ENCODE peak calls at places on chromosomes 11 and 22, in nine cellular contexts. R is spleen, C is heart left ventricle, Z is HCT116, T is endothelial cell of umbilical vein, U is tibial nerve, A is uterus, V is stomach, G is GM12891. J is an unnamed sample.

GRCh38 chr22:40517631-40518030 is 118.9 kb downstream of the MRTFA start:
- DNase-seq in R (no peak), C (no peak), Z (no peak), T (no peak), U (no peak), A (no peak), V (no peak), G (no peak), J (no peak)

GRCh38 chr22:44523981-44524759 is 26.1 kb upstream of the RTL6 start:
- DNase-seq in R (no peak), C (peak), Z (no peak), T (no peak), U (no peak), A (peak), V (peak), G (no peak), J (peak)

GRCh38 chr22:37113757-37114156 is 4.2 kb upstream of the TMPRSS6 start:
- DNase-seq in R (no peak), C (no peak), Z (no peak), T (no peak), U (no peak), A (no peak), V (no peak), G (no peak), J (no peak)

GRCh38 chr22:17862646-17863181 is 88.4 kb upstream of the BID start:
- DNase-seq in R (no peak), C (no peak), Z (no peak), T (no peak), U (no peak), A (no peak), V (no peak), G (no peak), J (no peak)

GRCh38 chr11:60895687-60896086 is 10.7 kb downstream of the PRPF19 start:
- DNase-seq in R (no peak), C (no peak), Z (no peak), T (no peak), U (no peak), A (no peak), V (no peak), G (no peak), J (no peak)

GRCh38 chr11:28539239-28540025 is 431.2 kb downstream of the METTL15 start:
- DNase-seq in R (no peak), C (no peak), Z (no peak), T (no peak), U (no peak), A (no peak), V (no peak), G (no peak), J (no peak)

GRCh38 chr11:13303668-13304649 is 26.4 kb downstream of the BMAL1 start:
- DNase-seq in R (peak), C (no peak), Z (no peak), T (no peak), U (no peak), A (no peak), V (no peak), G (no peak), J (no peak)

GRCh38 chr22:23530766-23531282 is 49.3 kb downstream of the IGLL1 start:
- DNase-seq in R (peak), C (peak), Z (no peak), T (no peak), U (no peak), A (no peak), V (no peak), G (no peak), J (no peak)

GRCh38 chr11:35585411-35585810 is 32.8 kb upstream of the FJX1 start:
- DNase-seq in R (no peak), C (no peak), Z (no peak), T (no peak), U (no peak), A (no peak), V (no peak), G (no peak), J (no peak)

GRCh38 chr11:35583126-35583525 is 35.1 kb upstream of the FJX1 start:
- DNase-seq in R (no peak), C (no peak), Z (no peak), T (no peak), U (no peak), A (no peak), V (no peak), G (no peak), J (no peak)

GRCh38 chr11:35584321-35584720 is 33.9 kb upstream of the FJX1 start:
- DNase-seq in R (no peak), C (no peak), Z (no peak), T (no peak), U (no peak), A (no peak), V (no peak), G (no peak), J (no peak)

GRCh38 chr11:35582033-35582432 is 36.2 kb upstream of the FJX1 start:
- DNase-seq in R (no peak), C (no peak), Z (no peak), T (no peak), U (no peak), A (no peak), V (no peak), G (no peak), J (no peak)

DNA sequence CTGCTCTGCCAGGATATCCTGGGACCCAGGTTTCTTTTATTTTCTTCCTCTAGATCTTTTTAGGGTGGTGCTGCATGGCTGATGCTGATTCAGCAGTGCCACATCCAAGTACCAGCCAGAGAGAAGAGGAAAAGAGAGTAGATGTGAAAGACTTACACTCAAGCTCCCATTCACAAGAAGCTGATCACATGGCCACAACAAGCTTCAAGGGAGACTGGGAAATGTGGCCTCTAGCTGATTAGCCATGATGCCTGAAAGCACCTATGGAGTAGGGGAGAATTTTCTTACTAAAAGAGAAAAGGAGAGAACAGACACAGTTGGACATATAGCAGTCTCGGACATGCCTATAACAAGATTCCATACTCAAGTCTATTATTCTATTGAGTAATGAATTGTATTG is 34.4 kb upstream of the FJX1 start:
- DNase-seq in R (no peak), C (no peak), Z (no peak), T (no peak), U (no peak), A (no peak), V (no peak), G (no peak), J (no peak)
- TF ChIP-seq POLR2A in R (no peak), C (no peak), Z (no peak), T (no peak), U (no peak), A (no peak), V (no peak), G (no peak), J (no peak)

GRCh38 chr22:46058591-46059519 is 81.9 kb upstream of the WNT7B start:
- DNase-seq in R (peak), C (peak), Z (no peak), T (no peak), U (peak), A (peak), V (peak), G (no peak), J (no peak)
- TF ChIP-seq POLR2A in R (no peak), C (no peak), Z (no peak), T (no peak), U (no peak), A (no peak), V (no peak), G (no peak), J (no peak)

GRCh38 chr22:46752911-46753310 is 9.5 kb upstream of the TBC1D22A start:
- DNase-seq in R (no peak), C (no peak), Z (no peak), T (no peak), U (no peak), A (no peak), V (no peak), G (no peak), J (no peak)

GRCh38 chr22:46754110-46754799 is 8.2 kb upstream of the TBC1D22A start:
- DNase-seq in R (peak), C (peak), Z (peak), T (peak), U (peak), A (peak), V (peak), G (no peak), J (peak)

GRCh38 chr22:46752286-46752685 is 10.2 kb upstream of the TBC1D22A start:
- DNase-seq in R (no peak), C (no peak), Z (no peak), T (no peak), U (no peak), A (no peak), V (no peak), G (no peak), J (no peak)

GRCh38 chr22:46753761-46754109 is 8.7 kb upstream of the TBC1D22A start:
- DNase-seq in R (no peak), C (no peak), Z (no peak), T (no peak), U (no peak), A (no peak), V (no peak), G (no peak), J (no peak)

DNA sequence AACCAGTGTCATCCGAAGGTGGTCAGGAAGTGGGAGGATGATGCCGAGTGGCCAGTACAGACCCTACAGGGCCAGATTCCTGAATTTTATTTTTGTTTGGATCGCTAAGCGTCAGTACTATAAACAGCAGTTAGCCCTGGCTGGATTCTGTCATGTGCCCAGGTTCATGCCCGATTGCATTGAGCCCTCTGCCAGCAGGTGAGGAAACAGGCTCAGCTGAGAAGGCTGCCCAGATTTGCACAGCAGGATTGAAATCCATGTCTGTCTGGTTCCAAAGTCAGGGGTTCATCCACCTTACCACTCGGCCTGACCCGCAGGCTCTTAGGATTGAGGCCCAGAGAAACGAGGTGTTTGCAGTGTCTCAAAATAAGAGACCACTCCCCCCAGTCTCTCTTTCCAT is 9.1 kb upstream of the TBC1D22A start:
- DNase-seq in R (no peak), C (no peak), Z (no peak), T (no peak), U (no peak), A (no peak), V (no peak), G (no peak), J (no peak)
- TF ChIP-seq POLR2A in R (no peak), C (no peak), Z (no peak), T (no peak), U (no peak), A (no peak), V (no peak), G (no peak), J (no peak)

GRCh38 chr11:64371201-64371600 is 12.2 kb downstream of the RPS6KA4 start:
- DNase-seq in R (no peak), C (no peak), Z (no peak), T (no peak), U (no peak), A (no peak), V (no peak), G (no peak), J (no peak)

GRCh38 chr11:64376071-64376470 is 17.1 kb downstream of the RPS6KA4 start:
- DNase-seq in R (no peak), C (no peak), Z (no peak), T (no peak), U (no peak), A (no peak), V (no peak), G (no peak), J (no peak)

GRCh38 chr11:64372021-64372420 is 13.1 kb downstream of the RPS6KA4 start:
- DNase-seq in R (no peak), C (no peak), Z (no peak), T (no peak), U (no peak), A (no peak), V (no peak), G (no peak), J (no peak)

GRCh38 chr11:64373598-64373974 is 14.6 kb downstream of the RPS6KA4 start:
- DNase-seq in R (no peak), C (no peak), Z (no peak), T (no peak), U (no peak), A (no peak), V (no peak), G (no peak), J (no peak)

DNA sequence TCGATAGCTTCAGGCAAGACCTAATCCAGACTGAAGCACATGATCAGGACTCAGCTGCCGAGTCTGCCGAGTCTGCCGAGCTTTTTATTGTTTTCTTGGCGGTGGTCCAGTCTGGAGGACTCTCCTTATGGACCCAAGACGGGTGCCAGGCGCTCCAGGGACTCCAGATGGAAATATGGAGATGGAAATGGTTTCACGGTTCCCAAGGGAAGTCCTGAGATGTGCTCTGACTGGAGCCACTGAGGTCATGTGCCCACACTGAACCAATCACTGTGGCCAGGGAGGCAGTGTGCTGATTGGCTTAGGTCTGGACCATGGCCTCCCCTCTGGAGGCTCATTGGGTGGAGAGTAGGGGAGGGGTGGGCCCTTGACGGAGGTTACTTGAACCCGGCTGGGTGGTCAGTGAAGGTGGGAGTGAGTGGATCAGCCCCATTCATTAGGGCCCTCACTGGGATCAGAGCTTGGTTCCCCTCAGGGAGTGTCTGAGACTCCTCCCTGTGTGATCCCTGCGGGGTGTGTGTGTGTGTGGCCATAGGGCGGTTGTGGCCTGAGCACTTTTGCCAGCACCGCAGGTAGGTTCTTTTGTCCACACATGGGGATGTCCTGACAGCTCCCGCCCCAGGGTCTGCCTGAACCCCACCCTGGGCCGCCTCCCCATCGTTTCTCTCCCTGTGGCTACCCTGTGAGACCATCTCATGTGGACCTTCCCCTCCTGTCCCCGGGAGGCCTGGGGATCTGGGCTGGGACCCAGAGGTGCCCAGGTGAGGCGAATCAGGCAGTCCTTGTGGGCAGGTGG is 14.0 kb downstream of the RPS6KA4 start:
- DNase-seq in R (no peak), C (no peak), Z (peak), T (no peak), U (no peak), A (no peak), V (no peak), G (no peak), J (peak)
- TF ChIP-seq POLR2A in R (no peak), C (no peak), Z (peak), T (no peak), U (no peak), A (no peak), V (no peak), G (no peak), J (peak)

J was measured in H54.